ENCODE peak calls at places on chromosomes 12 and 14, in five cellular contexts. H is endothelial cell of umbilical vein, W is Peyer's patch, Q is right lobe of liver, U is A549. A is an unnamed sample.

GRCh38 chr12:54998958-54999510 is 14.5 kb upstream of the TESPA1 start:
- DNase-seq in H (peak), W (no peak), Q (no peak), U (no peak), A (no peak)

GRCh38 chr12:47781479-47782371 is 8.7 kb downstream of the SLC48A1 start:
- DNase-seq in H (no peak), W (no peak), Q (no peak), U (no peak), A (no peak)

GRCh38 chr12:57461326-57461903 is 1.8 kb downstream of the GLI1 start:
- DNase-seq in H (peak), W (peak), Q (no peak), U (peak), A (peak)

GRCh38 chr14:71220462-71220861 is 313.2 kb downstream of the PCNX1 start:
- DNase-seq in H (no peak), W (no peak), Q (no peak), U (no peak), A (no peak)

GRCh38 chr12:95700316-95700785 is 90.2 kb downstream of the NTN4 start:
- DNase-seq in H (no peak), W (no peak), Q (no peak), U (peak), A (no peak)

GRCh38 chr12:132766380-132767085 is 4.9 kb upstream of the ANKLE2 start:
- DNase-seq in H (peak), W (no peak), Q (peak), U (no peak), A (no peak)

GRCh38 chr12:7937867-7938506 is 2.0 kb upstream of the SLC2A3 start:
- DNase-seq in H (peak), W (no peak), Q (no peak), U (peak), A (no peak)

GRCh38 chr12:122020795-122021192 is 890 bp upstream of the BCL7A start:
- DNase-seq in H (no peak), W (no peak), Q (no peak), U (no peak), A (no peak)

GRCh38 chr12:56104815-56105476 is 587 bp downstream of the PA2G4 start:
- DNase-seq in H (peak), W (no peak), Q (peak), U (peak), A (no peak)

GRCh38 chr12:54566792-54567191 is 17.4 kb downstream of the PDE1B start:
- DNase-seq in H (no peak), W (no peak), Q (no peak), U (no peak), A (no peak)

GRCh38 chr12:45575823-45576448 is 153.6 kb upstream of the ARID2 start:
- DNase-seq in H (no peak), W (no peak), Q (no peak), U (no peak), A (no peak)

GRCh38 chr12:110370732-110371141 is 32.8 kb downstream of the ANAPC7 start:
- DNase-seq in H (no peak), W (no peak), Q (no peak), U (no peak), A (no peak)

GRCh38 chr14:89247457-89248122 is 169.4 kb downstream of the FOXN3 start:
- DNase-seq in H (no peak), W (no peak), Q (no peak), U (no peak), A (no peak)

GRCh38 chr14:74825008-74825407 is 50.9 kb downstream of the PROX2 start:
- DNase-seq in H (peak), W (no peak), Q (no peak), U (no peak), A (no peak)

GRCh38 chr12:24960222-24960855 is 11.4 kb upstream of the BCAT1 start:
- DNase-seq in H (peak), W (no peak), Q (no peak), U (peak), A (no peak)

GRCh38 chr12:96112733-96113132 is 77.3 kb upstream of the LTA4H start:
- DNase-seq in H (peak), W (no peak), Q (no peak), U (no peak), A (no peak)

GRCh38 chr14:75307700-75308379 is 29.2 kb downstream of the FOS start:
- DNase-seq in H (peak), W (peak), Q (peak), U (peak), A (peak)

DNA sequence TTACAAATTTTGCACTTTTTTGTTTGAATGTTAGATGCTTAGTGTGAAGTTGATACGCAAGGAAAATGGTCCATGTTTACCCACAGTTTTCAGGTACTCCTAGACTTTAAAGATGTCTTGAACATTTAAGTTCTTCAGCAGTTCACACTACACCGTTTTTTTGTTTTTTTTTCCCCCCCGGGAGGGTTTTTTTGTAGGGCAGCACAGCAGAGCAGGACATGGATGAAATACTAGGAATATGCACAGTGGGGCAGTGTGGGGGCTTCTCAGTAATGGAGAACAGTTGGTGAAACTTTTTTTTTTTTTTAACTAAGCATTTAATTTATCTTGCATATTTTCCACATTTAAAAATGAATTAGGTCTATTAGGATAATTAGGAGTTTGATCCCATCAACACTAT is 4.9 kb downstream of the RAN start:
- DNase-seq in H (no peak), W (no peak), Q (no peak), U (no peak), A (no peak)
- H3K27ac ChIP-seq in H (no peak), W (no peak), Q (no peak), U (no peak), A (no peak)

GRCh38 chr14:56133547-56133946 is 15.3 kb downstream of the PELI2 start:
- DNase-seq in H (no peak), W (no peak), Q (no peak), U (no peak), A (no peak)
- TF ChIP-seq POLR2A in H (no peak), W (no peak), Q (no peak), U (no peak), A (no peak)

GRCh38 chr12:113098428-113099028 is 37.0 kb downstream of the RASAL1 start:
- DNase-seq in H (peak), W (peak), Q (peak), U (peak), A (peak)
- TF ChIP-seq CTCF in H (peak), W (peak), Q (peak), U (peak), A (peak)

GRCh38 chr14:92973798-92974372 is 50.9 kb downstream of the CHGA start:
- DNase-seq in H (no peak), W (no peak), Q (no peak), U (no peak), A (peak)
- H3K27ac ChIP-seq in H (no peak), W (no peak), Q (peak), U (no peak), A (peak)

DNA sequence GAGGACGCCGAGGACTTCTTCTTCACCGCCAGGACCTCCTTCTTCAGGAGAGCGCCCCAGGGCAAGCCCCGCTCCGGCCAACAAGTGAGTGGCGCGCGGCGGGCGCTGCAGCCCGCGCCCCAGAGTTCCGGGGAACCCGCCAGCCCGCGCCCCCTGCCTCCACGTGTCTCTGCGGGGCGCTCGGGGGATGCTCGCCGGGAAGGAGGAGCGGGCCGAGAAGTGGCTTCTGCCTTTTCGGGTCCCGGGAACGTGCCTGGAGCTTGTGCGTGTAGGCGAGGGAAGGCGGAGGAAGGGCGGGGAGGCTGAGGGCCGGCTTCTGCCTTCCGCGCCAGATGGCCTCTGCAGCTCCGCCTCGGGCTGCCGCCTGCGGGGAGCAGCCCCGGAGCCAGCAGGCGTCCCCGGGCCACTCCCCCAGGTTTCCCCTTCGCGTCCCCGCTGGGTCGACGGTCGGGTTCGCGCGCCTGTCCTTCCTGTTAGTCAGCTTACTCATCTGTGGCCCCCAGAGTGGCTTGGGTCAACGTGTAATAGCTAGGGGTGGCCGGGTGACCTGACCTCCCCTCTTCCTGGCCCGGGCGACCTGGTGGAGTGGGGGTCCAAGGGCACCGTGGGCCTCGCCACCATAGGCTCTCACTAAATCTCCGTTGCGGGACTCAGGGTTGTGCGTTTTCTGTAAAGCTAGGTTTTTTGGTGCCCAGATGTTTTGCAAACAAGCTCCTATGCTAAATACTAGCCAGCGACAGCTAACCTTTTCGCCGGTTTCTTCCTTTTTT is 550 bp downstream of the RASSF3 start:
- DNase-seq in H (peak), W (peak), Q (peak), U (peak), A (peak)
- TF ChIP-seq POLR2A in H (peak), W (no peak), Q (peak), U (no peak), A (no peak)